ENCODE peak calls at places on chromosome 6, in eight cellular contexts. I is A549, P is lower leg skin, T is Peyer's patch, N is GM12892, L is prostate gland, J is heart left ventricle, M is sigmoid colon. K is an unnamed sample.

GRCh38 chr6:112218563-112218962 is 35.8 kb downstream of the LAMA4 start:
- DNase-seq in I (no peak), P (peak), T (no peak), N (no peak), L (no peak), J (peak), M (peak), K (no peak)

GRCh38 chr6:45746046-45746445 is 269.6 kb downstream of the CLIC5 start:
- DNase-seq in I (no peak), P (no peak), T (no peak), N (no peak), L (no peak), J (no peak), M (no peak), K (no peak)

GRCh38 chr6:21592953-21593352 is 598 bp upstream of the SOX4 start:
- DNase-seq in I (no peak), P (no peak), T (no peak), N (no peak), L (no peak), J (no peak), M (no peak), K (no peak)

GRCh38 chr6:170177383-170178265 is 113.3 kb downstream of the DLL1 start:
- DNase-seq in I (no peak), P (peak), T (no peak), N (no peak), L (peak), J (no peak), M (peak), K (peak)

GRCh38 chr6:106249658-106250057 is 75.9 kb downstream of the ATG5 start:
- DNase-seq in I (no peak), P (no peak), T (no peak), N (no peak), L (no peak), J (no peak), M (no peak), K (no peak)

GRCh38 chr6:106974337-106974998 is at the start of gene CD24:
- DNase-seq in I (peak), P (peak), T (peak), N (no peak), L (peak), J (no peak), M (no peak), K (peak)

GRCh38 chr6:145017516-145017915 is 717.8 kb downstream of the EPM2A start:
- DNase-seq in I (no peak), P (no peak), T (no peak), N (no peak), L (no peak), J (no peak), M (no peak), K (no peak)

GRCh38 chr6:17957488-17957887 is 29.9 kb downstream of the KIF13A start:
- DNase-seq in I (no peak), P (no peak), T (no peak), N (no peak), L (no peak), J (no peak), M (no peak), K (no peak)

GRCh38 chr6:37393530-37393929 is 39.5 kb upstream of the CMTR1 start:
- DNase-seq in I (no peak), P (no peak), T (no peak), N (no peak), L (no peak), J (no peak), M (no peak), K (no peak)

GRCh38 chr6:129108337-129108736 is 225.4 kb downstream of the LAMA2 start:
- DNase-seq in I (no peak), P (no peak), T (no peak), N (no peak), L (no peak), J (no peak), M (no peak), K (no peak)

GRCh38 chr6:28838289-28838633 is 85.5 kb downstream of the TRIM27 start:
- DNase-seq in I (no peak), P (peak), T (peak), N (no peak), L (peak), J (peak), M (peak), K (peak)

GRCh38 chr6:138662474-138662873 is 111.1 kb upstream of the CCDC28A start:
- DNase-seq in I (peak), P (no peak), T (no peak), N (no peak), L (no peak), J (no peak), M (no peak), K (no peak)

GRCh38 chr6:71181565-71181964 is 107.0 kb upstream of the OGFRL1 start:
- DNase-seq in I (peak), P (no peak), T (no peak), N (no peak), L (no peak), J (no peak), M (no peak), K (no peak)

GRCh38 chr6:11538049-11538798 is 675 bp downstream of the TMEM170B start:
- DNase-seq in I (peak), P (peak), T (peak), N (peak), L (peak), J (peak), M (peak), K (peak)

GRCh38 chr6:4776967-4777925 is 1.0 kb downstream of the CDYL start:
- DNase-seq in I (no peak), P (no peak), T (peak), N (peak), L (peak), J (peak), M (no peak), K (no peak)

GRCh38 chr6:116012471-116012949 is 48.2 kb downstream of the FRK start:
- DNase-seq in I (no peak), P (no peak), T (no peak), N (no peak), L (no peak), J (no peak), M (no peak), K (no peak)

GRCh38 chr6:132192646-132193045 is 208.6 kb downstream of the MOXD1 start:
- DNase-seq in I (no peak), P (no peak), T (no peak), N (no peak), L (no peak), J (no peak), M (no peak), K (no peak)

GRCh38 chr6:34104628-34105027 is 41.3 kb downstream of the GRM4 start:
- DNase-seq in I (no peak), P (no peak), T (no peak), N (no peak), L (no peak), J (no peak), M (no peak), K (no peak)

GRCh38 chr6:144559865-144560603 is 274.9 kb downstream of the UTRN start:
- DNase-seq in I (no peak), P (no peak), T (no peak), N (no peak), L (peak), J (no peak), M (no peak), K (no peak)

GRCh38 chr6:113786168-113786567 is 71.0 kb upstream of the MARCKS start:
- DNase-seq in I (peak), P (no peak), T (no peak), N (no peak), L (no peak), J (no peak), M (no peak), K (no peak)

GRCh38 chr6:111367393-111368088 is 115.5 kb downstream of the REV3L start:
- DNase-seq in I (no peak), P (no peak), T (no peak), N (no peak), L (no peak), J (no peak), M (no peak), K (no peak)

DNA sequence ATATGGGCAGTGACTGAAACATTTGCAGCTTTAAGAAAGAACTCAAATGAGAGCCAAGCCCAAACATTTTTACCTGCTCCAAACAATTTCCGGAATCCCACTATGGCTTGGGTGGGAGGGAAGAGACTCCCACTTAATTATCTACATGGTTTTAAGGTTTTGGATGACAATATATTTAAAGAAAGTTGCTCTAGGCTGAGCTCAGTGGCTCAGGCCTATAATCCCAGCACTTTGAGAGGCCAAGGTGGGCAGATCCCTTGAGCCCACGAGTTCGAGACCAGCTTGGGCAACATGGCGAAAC is 9.5 kb upstream of the AKAP12 start:
- DNase-seq in I (no peak), P (no peak), T (no peak), N (no peak), L (no peak), J (no peak), M (no peak), K (no peak)
- TF ChIP-seq POLR2A in I (no peak), P (no peak), T (no peak), N (no peak), L (no peak), J (no peak), M (no peak), K (no peak)

DNA sequence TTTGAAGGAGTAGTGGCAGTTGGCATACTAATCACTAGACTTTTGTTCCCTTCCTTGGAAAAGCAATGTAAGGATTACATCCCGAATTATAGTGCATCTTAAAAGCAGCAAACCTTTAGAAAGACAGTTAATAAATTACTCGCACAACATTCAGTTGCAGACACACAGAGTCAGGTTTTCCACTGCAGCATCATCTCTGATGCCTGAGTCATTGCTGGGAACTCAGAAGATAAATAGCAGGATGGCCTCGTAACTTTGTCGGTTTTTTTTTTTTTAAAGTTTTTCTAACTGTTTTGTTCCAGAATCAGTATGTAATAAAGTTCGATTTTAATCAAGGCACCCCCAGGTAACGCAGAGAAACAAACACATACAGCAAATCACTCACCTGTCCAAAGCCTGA is 34.3 kb downstream of the GJA10 start:
- DNase-seq in I (no peak), P (no peak), T (no peak), N (no peak), L (no peak), J (no peak), M (no peak), K (no peak)
- TF ChIP-seq POLR2A in I (no peak), P (no peak), T (no peak), N (no peak), L (no peak), J (no peak), M (no peak), K (no peak)

DNA sequence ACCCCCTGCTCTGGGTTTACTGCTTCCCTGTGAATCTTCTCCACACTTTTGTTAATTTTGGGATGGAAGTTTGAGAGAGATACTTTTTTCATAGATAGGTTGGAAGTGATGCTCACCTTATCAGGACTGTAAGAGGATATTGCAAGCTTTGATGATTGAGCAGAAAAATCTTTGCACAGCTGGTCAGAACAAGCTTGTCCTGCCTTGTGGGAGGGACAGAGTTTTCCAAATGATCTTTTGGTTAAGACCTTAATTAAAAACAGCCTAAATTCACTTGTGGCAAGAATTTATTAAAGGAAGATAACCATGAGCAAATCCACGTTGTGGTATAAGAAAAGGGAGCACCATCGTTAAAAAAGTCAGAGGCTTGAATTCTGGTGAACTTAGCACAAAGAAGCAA is 32.2 kb downstream of the E2F3 start:
- DNase-seq in I (no peak), P (no peak), T (no peak), N (no peak), L (no peak), J (no peak), M (no peak), K (no peak)
- TF ChIP-seq POLR2A in I (no peak), P (no peak), T (no peak), N (no peak), L (no peak), J (no peak), M (no peak), K (no peak)

DNA sequence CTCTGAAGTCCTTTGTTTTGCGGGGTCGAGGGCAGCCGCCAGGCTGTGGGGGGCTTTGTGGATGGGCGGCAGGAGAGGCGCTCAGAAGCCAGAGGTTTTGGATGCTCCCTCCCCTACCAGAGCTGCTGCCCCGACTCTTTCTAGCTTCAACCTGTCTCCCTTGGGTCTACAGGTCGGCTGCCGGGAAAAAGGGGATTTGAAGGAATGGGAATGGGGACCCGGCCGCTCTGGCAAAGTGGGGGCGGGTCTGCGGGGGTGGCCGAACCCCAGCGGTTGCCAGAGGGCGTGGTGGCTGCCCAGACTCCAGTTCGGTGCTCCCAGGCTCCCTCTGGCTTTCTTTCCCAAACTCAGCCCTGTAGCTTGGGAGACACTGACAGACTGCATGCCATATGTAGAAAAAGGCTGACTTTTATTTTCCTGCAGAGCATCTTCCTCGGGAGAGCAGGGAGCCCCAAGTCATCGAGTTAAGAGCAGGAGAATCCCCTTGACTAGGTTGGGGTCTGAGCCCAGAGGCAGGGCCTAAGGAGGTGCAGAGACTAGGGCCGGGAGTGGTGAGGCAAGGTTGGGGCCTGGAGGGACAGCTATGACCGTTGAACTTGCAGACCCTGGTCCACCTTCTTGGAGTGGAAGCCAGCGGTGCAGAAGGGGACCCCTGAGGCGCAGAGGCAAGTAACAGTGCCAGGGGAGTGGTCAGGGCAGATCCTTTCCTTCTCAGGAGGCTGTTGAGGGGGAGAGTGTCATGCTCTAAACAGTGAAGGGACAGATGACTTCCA is 1.4 kb upstream of the PPP1R18 start:
- DNase-seq in I (no peak), P (no peak), T (no peak), N (no peak), L (no peak), J (peak), M (peak), K (no peak)
- TF ChIP-seq POLR2A in I (no peak), P (no peak), T (no peak), N (no peak), L (no peak), J (peak), M (no peak), K (no peak)

GRCh38 chr6:74733830-74734591 is 471.8 kb downstream of the COL12A1 start:
- DNase-seq in I (no peak), P (no peak), T (no peak), N (no peak), L (no peak), J (no peak), M (no peak), K (no peak)

GRCh38 chr6:74735304-74735703 is 470.5 kb downstream of the COL12A1 start:
- DNase-seq in I (no peak), P (no peak), T (no peak), N (no peak), L (no peak), J (no peak), M (no peak), K (no peak)

GRCh38 chr6:74734901-74735300 is 471.0 kb downstream of the COL12A1 start:
- DNase-seq in I (no peak), P (no peak), T (no peak), N (no peak), L (no peak), J (no peak), M (no peak), K (no peak)

GRCh38 chr6:74731204-74731603 is 474.6 kb downstream of the COL12A1 start:
- DNase-seq in I (no peak), P (no peak), T (no peak), N (no peak), L (no peak), J (no peak), M (no peak), K (no peak)

GRCh38 chr6:74731921-74732320 is 473.9 kb downstream of the COL12A1 start:
- DNase-seq in I (no peak), P (no peak), T (no peak), N (no peak), L (no peak), J (no peak), M (no peak), K (no peak)
- TF ChIP-seq POLR2A in I (no peak), P (no peak), T (no peak), N (no peak), L (no peak), J (no peak), M (no peak), K (no peak)

GRCh38 chr6:44298055-44298803 is 14.9 kb downstream of the AARS2 start:
- DNase-seq in I (no peak), P (no peak), T (no peak), N (no peak), L (no peak), J (no peak), M (no peak), K (peak)

GRCh38 chr6:44294832-44295791 is 18.0 kb downstream of the AARS2 start:
- DNase-seq in I (no peak), P (no peak), T (no peak), N (no peak), L (no peak), J (no peak), M (no peak), K (no peak)

GRCh38 chr6:44298864-44299263 is 14.3 kb downstream of the AARS2 start:
- DNase-seq in I (no peak), P (no peak), T (no peak), N (no peak), L (no peak), J (no peak), M (no peak), K (no peak)

GRCh38 chr6:44300424-44300823 is 12.7 kb downstream of the AARS2 start:
- DNase-seq in I (no peak), P (no peak), T (no peak), N (no peak), L (no peak), J (no peak), M (no peak), K (no peak)

GRCh38 chr6:44297063-44298038 is 15.8 kb downstream of the AARS2 start:
- DNase-seq in I (no peak), P (peak), T (no peak), N (no peak), L (no peak), J (peak), M (no peak), K (peak)
- TF ChIP-seq POLR2A in I (peak), P (no peak), T (no peak), N (no peak), L (no peak), J (no peak), M (no peak), K (no peak)

GRCh38 chr6:81766482-81767069 is 14.1 kb upstream of the TENT5A start:
- DNase-seq in I (no peak), P (no peak), T (no peak), N (no peak), L (no peak), J (no peak), M (no peak), K (no peak)
- TF ChIP-seq POLR2A in I (no peak), P (no peak), T (no peak), N (no peak), L (no peak), J (no peak), M (no peak), K (no peak)